ENCODE peak calls at places on chromosome 1, in four cellular contexts. S, Z, E and F are unnamed samples.

GRCh38 chr1:30472009-30472408 is 251.4 kb downstream of the MATN1 start:
- DNase-seq in S (no peak), Z (peak), E (no peak), F (no peak)

GRCh38 chr1:12485231-12486172 is 132.5 kb downstream of the DHRS3 start:
- DNase-seq in S (no peak), E (no peak), Z (no peak), F (no peak)

GRCh38 chr1:1371354-1371740 is 3.7 kb downstream of the AURKAIP1 start:
- DNase-seq in E (no peak), Z (no peak), S (no peak), F (no peak)

GRCh38 chr1:202101182-202101581 is 21.5 kb upstream of the GPR37L1 start:
- DNase-seq in E (no peak), S (no peak), Z (no peak), F (no peak)

GRCh38 chr1:63537940-63538339 is 14.6 kb downstream of the EFCAB7 start:
- DNase-seq in Z (peak), S (no peak), E (no peak), F (no peak)

GRCh38 chr1:204079608-204079999 is 6.7 kb downstream of the SOX13 start:
- DNase-seq in Z (peak), S (no peak), E (no peak), F (no peak)

GRCh38 chr1:208835781-208836180 is 591.6 kb upstream of the PLXNA2 start:
- DNase-seq in E (no peak), S (no peak), Z (no peak), F (no peak)

GRCh38 chr1:78155121-78155520 is 109.4 kb downstream of the GIPC2 start:
- DNase-seq in Z (peak), E (no peak), S (no peak), F (peak)

GRCh38 chr1:55277377-55278130 is 62.4 kb upstream of the USP24 start:
- DNase-seq in S (peak), E (peak), Z (peak), F (peak)

GRCh38 chr1:63635681-63636080 is 42.5 kb downstream of the PGM1 start:
- DNase-seq in E (no peak), S (no peak), Z (no peak), F (no peak)